ENCODE peak calls at places on chromosomes 4 and X, in six cellular contexts. One of them, this sample, is unnamed.

GRCh38 chr4:56215138-56215793 is 172.0 kb downstream of the AASDH start:
- DNase-seq in spleen: no peak
- DNase-seq in fibroblast of pulmonary artery: peak
- DNase-seq in right lobe of liver: no peak
- DNase-seq in cardiac muscle cell: no peak
- DNase-seq in testis: no peak
- DNase-seq in this sample: no peak

GRCh38 chrX:53694642-53695041 is 8.1 kb upstream of the HUWE1 start:
- DNase-seq in fibroblast of pulmonary artery: no peak
- DNase-seq in cardiac muscle cell: no peak
- DNase-seq in spleen: no peak
- DNase-seq in right lobe of liver: no peak
- DNase-seq in testis: no peak
- DNase-seq in this sample: no peak

GRCh38 chr4:169968999-169969398 is 57.2 kb downstream of the MFAP3L start:
- DNase-seq in fibroblast of pulmonary artery: peak
- DNase-seq in spleen: no peak
- DNase-seq in cardiac muscle cell: no peak
- DNase-seq in testis: no peak
- DNase-seq in right lobe of liver: no peak
- DNase-seq in this sample: peak

GRCh38 chrX:150902434-150903109 is 4.1 kb upstream of the CD99L2 start:
- DNase-seq in cardiac muscle cell: no peak
- DNase-seq in right lobe of liver: no peak
- DNase-seq in fibroblast of pulmonary artery: no peak
- DNase-seq in spleen: no peak
- DNase-seq in testis: no peak
- DNase-seq in this sample: no peak

GRCh38 chr4:125140966-125141495 is 173.7 kb upstream of the FAT4 start:
- DNase-seq in right lobe of liver: no peak
- DNase-seq in spleen: no peak
- DNase-seq in cardiac muscle cell: peak
- DNase-seq in fibroblast of pulmonary artery: peak
- DNase-seq in testis: no peak
- DNase-seq in this sample: peak

GRCh38 chr4:184039963-184040383 is 134.9 kb downstream of the STOX2 start:
- DNase-seq in testis: peak
- DNase-seq in right lobe of liver: no peak
- DNase-seq in spleen: no peak
- DNase-seq in cardiac muscle cell: peak
- DNase-seq in fibroblast of pulmonary artery: no peak
- DNase-seq in this sample: no peak

GRCh38 chr4:134202557-134202956 is 968 bp upstream of the PABPC4L start:
- DNase-seq in spleen: peak
- DNase-seq in right lobe of liver: no peak
- DNase-seq in testis: no peak
- DNase-seq in fibroblast of pulmonary artery: peak
- DNase-seq in cardiac muscle cell: peak
- DNase-seq in this sample: no peak

GRCh38 chr4:1202526-1203378 is 30.4 kb upstream of the SPON2 start:
- DNase-seq in cardiac muscle cell: no peak
- DNase-seq in spleen: peak
- DNase-seq in testis: no peak
- DNase-seq in fibroblast of pulmonary artery: no peak
- DNase-seq in right lobe of liver: no peak
- DNase-seq in this sample: no peak

GRCh38 chr4:123217676-123218075 is 178.9 kb upstream of the SPRY1 start:
- DNase-seq in fibroblast of pulmonary artery: no peak
- DNase-seq in spleen: no peak
- DNase-seq in right lobe of liver: no peak
- DNase-seq in testis: no peak
- DNase-seq in cardiac muscle cell: no peak
- DNase-seq in this sample: no peak

GRCh38 chr4:173288296-173288695 is 45.9 kb downstream of the HMGB2 start:
- DNase-seq in spleen: no peak
- DNase-seq in fibroblast of pulmonary artery: peak
- DNase-seq in cardiac muscle cell: peak
- DNase-seq in right lobe of liver: peak
- DNase-seq in testis: peak
- DNase-seq in this sample: no peak

GRCh38 chr4:13543648-13544555 is at the start of gene NKX3-2:
- DNase-seq in testis: no peak
- DNase-seq in spleen: peak
- DNase-seq in cardiac muscle cell: peak
- DNase-seq in fibroblast of pulmonary artery: no peak
- DNase-seq in right lobe of liver: no peak
- DNase-seq in this sample: no peak

GRCh38 chr4:13544556-13545393 is 467 bp upstream of the NKX3-2 start:
- DNase-seq in testis: peak
- DNase-seq in cardiac muscle cell: peak
- DNase-seq in spleen: peak
- DNase-seq in right lobe of liver: peak
- DNase-seq in fibroblast of pulmonary artery: peak
- DNase-seq in this sample: no peak

GRCh38 chr4:13542577-13543042 is 1.7 kb downstream of the NKX3-2 start:
- DNase-seq in cardiac muscle cell: no peak
- DNase-seq in spleen: peak
- DNase-seq in right lobe of liver: no peak
- DNase-seq in testis: no peak
- DNase-seq in fibroblast of pulmonary artery: no peak
- DNase-seq in this sample: no peak

GRCh38 chr4:13541720-13542576 is 2.4 kb downstream of the NKX3-2 start:
- DNase-seq in fibroblast of pulmonary artery: no peak
- DNase-seq in cardiac muscle cell: no peak
- DNase-seq in testis: peak
- DNase-seq in spleen: peak
- DNase-seq in right lobe of liver: peak
- DNase-seq in this sample: no peak

GRCh38 chr4:13543091-13543581 is 1.2 kb downstream of the NKX3-2 start:
- DNase-seq in right lobe of liver: no peak
- DNase-seq in cardiac muscle cell: no peak
- DNase-seq in testis: no peak
- DNase-seq in fibroblast of pulmonary artery: no peak
- DNase-seq in spleen: peak
- DNase-seq in this sample: no peak
- H3K4me3 ChIP-seq in right lobe of liver: no peak
- H3K4me3 ChIP-seq in cardiac muscle cell: no peak
- H3K4me3 ChIP-seq in testis: no peak
- H3K4me3 ChIP-seq in fibroblast of pulmonary artery: no peak
- H3K4me3 ChIP-seq in spleen: peak
- H3K4me3 ChIP-seq in this sample: no peak

DNA sequence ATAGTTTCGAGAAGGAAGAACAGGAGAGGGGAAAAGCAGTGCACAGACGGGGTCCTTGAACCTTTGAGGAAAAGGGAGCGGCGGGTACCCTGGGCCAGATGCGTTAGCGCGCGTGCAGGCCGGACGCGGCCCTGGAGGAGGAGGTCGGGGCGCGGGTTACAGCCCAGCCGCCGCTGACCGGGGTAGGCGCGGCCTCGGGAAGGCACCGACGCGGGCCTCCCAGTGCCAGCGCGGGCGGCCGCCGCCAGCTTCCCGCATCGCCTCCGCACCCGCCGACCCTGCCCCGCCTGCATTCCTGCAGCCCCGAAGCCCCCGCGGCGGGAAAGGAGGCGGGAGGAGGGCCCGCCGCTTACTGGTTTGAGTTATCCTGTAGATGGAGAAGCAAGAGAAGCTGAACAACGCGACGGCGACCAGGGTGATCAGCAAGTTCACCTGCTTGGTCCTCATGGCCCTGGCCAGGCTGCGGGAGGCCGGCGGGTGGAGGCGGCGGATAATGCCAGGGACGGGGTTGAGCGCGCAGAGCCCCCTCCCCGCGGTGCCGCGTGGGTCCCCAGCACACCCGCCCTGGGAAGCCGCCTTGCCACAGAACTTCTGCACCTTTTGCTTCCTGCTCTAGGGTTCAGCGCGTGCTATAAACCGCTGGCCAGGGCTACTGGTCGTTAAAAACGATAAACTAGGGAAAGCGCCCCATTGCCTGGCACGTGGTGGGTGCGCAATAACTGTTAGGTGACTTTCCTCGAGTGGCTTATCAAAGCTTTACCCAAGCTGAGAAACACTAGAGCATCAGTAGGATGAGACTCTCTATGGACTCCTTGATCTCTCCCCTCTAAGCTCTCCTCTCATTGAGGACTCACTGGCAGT is at the start of gene MGAT4D:
- DNase-seq in testis: peak
- DNase-seq in fibroblast of pulmonary artery: no peak
- DNase-seq in right lobe of liver: no peak
- DNase-seq in spleen: peak
- DNase-seq in cardiac muscle cell: peak
- DNase-seq in this sample: no peak
- H3K4me3 ChIP-seq in testis: peak
- H3K4me3 ChIP-seq in fibroblast of pulmonary artery: no peak
- H3K4me3 ChIP-seq in right lobe of liver: no peak
- H3K4me3 ChIP-seq in spleen: peak
- H3K4me3 ChIP-seq in cardiac muscle cell: peak
- H3K4me3 ChIP-seq in this sample: no peak

GRCh38 chr4:154416183-154416543 is 75.4 kb downstream of the DCHS2 start:
- DNase-seq in fibroblast of pulmonary artery: no peak
- DNase-seq in testis: peak
- DNase-seq in cardiac muscle cell: peak
- DNase-seq in spleen: no peak
- DNase-seq in right lobe of liver: no peak
- DNase-seq in this sample: no peak

GRCh38 chr4:154415313-154415712 is 76.3 kb downstream of the DCHS2 start:
- DNase-seq in spleen: no peak
- DNase-seq in cardiac muscle cell: no peak
- DNase-seq in right lobe of liver: no peak
- DNase-seq in fibroblast of pulmonary artery: no peak
- DNase-seq in testis: no peak
- DNase-seq in this sample: no peak

GRCh38 chr4:154421618-154422017 is 70.0 kb downstream of the DCHS2 start:
- DNase-seq in cardiac muscle cell: no peak
- DNase-seq in fibroblast of pulmonary artery: no peak
- DNase-seq in testis: no peak
- DNase-seq in spleen: no peak
- DNase-seq in right lobe of liver: no peak
- DNase-seq in this sample: no peak

GRCh38 chr4:154414796-154415195 is 76.8 kb downstream of the DCHS2 start:
- DNase-seq in cardiac muscle cell: no peak
- DNase-seq in right lobe of liver: no peak
- DNase-seq in fibroblast of pulmonary artery: no peak
- DNase-seq in spleen: no peak
- DNase-seq in testis: no peak
- DNase-seq in this sample: no peak

DNA sequence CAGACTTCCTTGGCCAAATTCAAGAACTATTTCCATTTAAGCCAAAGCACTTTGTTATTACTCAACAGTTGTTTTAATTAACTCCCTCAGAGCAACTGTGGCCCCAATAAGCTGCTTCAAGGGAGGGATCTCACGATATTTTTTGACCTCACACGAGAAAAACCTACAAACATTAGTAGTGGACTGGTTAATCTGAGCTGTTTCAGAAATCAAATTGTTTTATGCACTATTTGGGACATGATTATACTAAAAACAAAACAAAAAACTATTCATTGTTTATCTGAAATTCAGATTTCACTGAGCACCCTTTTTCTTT is 74.3 kb downstream of the DCHS2 start:
- DNase-seq in right lobe of liver: no peak
- DNase-seq in testis: no peak
- DNase-seq in fibroblast of pulmonary artery: no peak
- DNase-seq in spleen: no peak
- DNase-seq in cardiac muscle cell: no peak
- DNase-seq in this sample: no peak
- H3K4me3 ChIP-seq in right lobe of liver: no peak
- H3K4me3 ChIP-seq in testis: peak
- H3K4me3 ChIP-seq in fibroblast of pulmonary artery: peak
- H3K4me3 ChIP-seq in spleen: peak
- H3K4me3 ChIP-seq in cardiac muscle cell: peak
- H3K4me3 ChIP-seq in this sample: no peak

GRCh38 chr4:40130401-40131036 is 66.3 kb upstream of the RHOH start:
- DNase-seq in testis: no peak
- DNase-seq in fibroblast of pulmonary artery: no peak
- DNase-seq in right lobe of liver: no peak
- DNase-seq in cardiac muscle cell: no peak
- DNase-seq in spleen: no peak
- DNase-seq in this sample: no peak
- H3K4me3 ChIP-seq in testis: no peak
- H3K4me3 ChIP-seq in fibroblast of pulmonary artery: no peak
- H3K4me3 ChIP-seq in right lobe of liver: no peak
- H3K4me3 ChIP-seq in cardiac muscle cell: no peak
- H3K4me3 ChIP-seq in spleen: no peak
- H3K4me3 ChIP-seq in this sample: no peak

DNA sequence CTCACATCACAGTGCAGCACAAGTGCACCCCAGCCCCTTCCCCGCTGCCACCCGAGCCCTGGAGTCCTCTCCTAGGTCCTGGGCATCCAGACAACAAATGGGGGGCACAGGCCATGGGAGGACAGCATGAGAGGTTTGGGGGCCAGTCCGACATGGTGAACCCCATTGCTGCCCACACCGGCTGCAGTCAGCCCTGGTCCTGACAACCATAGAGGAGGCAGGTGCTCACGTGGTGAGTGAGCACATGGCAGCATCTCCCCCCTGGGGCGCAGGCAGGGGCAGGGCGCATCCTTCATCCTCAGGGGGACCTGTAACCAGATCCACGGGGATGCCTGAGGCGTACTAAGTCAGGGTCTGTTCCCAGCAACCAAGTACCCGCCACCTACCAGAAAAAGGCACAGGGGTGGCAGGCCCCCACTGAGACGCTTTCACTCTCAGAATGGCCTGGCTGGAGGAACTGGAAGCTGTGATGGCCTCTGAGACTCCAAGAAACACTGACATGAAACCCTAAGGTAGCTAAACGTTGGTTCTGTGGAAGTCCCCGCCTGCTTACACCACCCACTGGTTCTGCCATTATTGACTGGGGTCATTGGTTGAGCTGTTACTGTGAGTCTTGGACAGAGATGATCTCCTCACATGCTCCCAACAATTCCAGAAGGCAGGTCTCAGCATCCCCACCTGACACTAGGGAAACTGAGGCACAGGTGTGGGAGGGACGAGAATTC is 6.5 kb downstream of the ZFYVE28 start:
- DNase-seq in testis: no peak
- DNase-seq in fibroblast of pulmonary artery: no peak
- DNase-seq in spleen: no peak
- DNase-seq in right lobe of liver: no peak
- DNase-seq in cardiac muscle cell: no peak
- DNase-seq in this sample: no peak
- H3K4me3 ChIP-seq in testis: no peak
- H3K4me3 ChIP-seq in fibroblast of pulmonary artery: no peak
- H3K4me3 ChIP-seq in spleen: no peak
- H3K4me3 ChIP-seq in right lobe of liver: no peak
- H3K4me3 ChIP-seq in cardiac muscle cell: no peak
- H3K4me3 ChIP-seq in this sample: no peak

This sample was measured in AG09309.